ENCODE peak calls at places on chromosomes 11 and 22, in ten cellular contexts. L is heart left ventricle, Q is lower leg skin, Y is AG10803, C is brain microvascular endothelial cell, F is foreskin fibroblast, W is fibroblast of lung, U is GM23338, B is neural progenitor cell, S is body of pancreas. V is an unnamed sample.

GRCh38 chr11:76601272-76601671 is 69.3 kb downstream of the LRRC32 start:
- DNase-seq in U (no peak), B (no peak), S (no peak), Y (no peak), L (no peak), C (no peak), Q (peak), F (no peak), W (no peak), V (no peak)

GRCh38 chr11:111186308-111186967 is 59.1 kb upstream of the POU2AF2 start:
- DNase-seq in S (no peak), U (no peak), Q (no peak), W (no peak), B (no peak), Y (no peak), C (no peak), L (no peak), F (no peak), V (no peak)

GRCh38 chr11:125470355-125470754 is 25.7 kb downstream of the FEZ1 start:
- DNase-seq in W (no peak), U (no peak), Y (no peak), F (no peak), L (no peak), Q (no peak), S (no peak), B (no peak), C (no peak), V (no peak)

GRCh38 chr11:56843816-56844215 is 95.3 kb upstream of the OR9G4 start:
- DNase-seq in U (no peak), W (no peak), C (no peak), S (no peak), L (no peak), F (no peak), B (no peak), Y (no peak), Q (no peak), V (no peak)

GRCh38 chr11:75481602-75482309 is 44.0 kb downstream of the GDPD5 start:
- DNase-seq in Q (no peak), U (no peak), S (no peak), Y (no peak), C (no peak), L (no peak), F (no peak), W (no peak), B (no peak), V (no peak)

GRCh38 chr22:36819112-36819511 is 2.3 kb upstream of the PVALB start:
- DNase-seq in B (no peak), C (no peak), Y (no peak), L (no peak), U (peak), W (no peak), F (no peak), S (no peak), Q (no peak), V (no peak)

GRCh38 chr11:64007629-64008282 is 21.5 kb downstream of the OTUB1 start:
- DNase-seq in F (peak), C (no peak), Y (no peak), U (peak), B (peak), L (peak), W (peak), Q (peak), S (peak), V (peak)

GRCh38 chr22:37028692-37029674 is 9.4 kb downstream of the MPST start:
- DNase-seq in S (no peak), U (no peak), Y (no peak), F (no peak), W (no peak), Q (no peak), C (no peak), B (no peak), L (no peak), V (no peak)

GRCh38 chr11:64219354-64219684 is 6.7 kb downstream of the TRPT1 start:
- DNase-seq in Y (no peak), U (no peak), F (no peak), W (no peak), S (no peak), Q (no peak), B (no peak), C (no peak), L (no peak), V (no peak)

GRCh38 chr22:25232301-25232700 is 12.9 kb downstream of the CRYBB2 start:
- DNase-seq in B (no peak), F (peak), C (no peak), L (no peak), U (no peak), W (peak), Q (no peak), Y (peak), S (no peak), V (no peak)

GRCh38 chr11:43547900-43548381 is 132.6 kb upstream of the HSD17B12 start:
- DNase-seq in W (peak), Q (no peak), S (peak), Y (peak), L (peak), U (peak), F (peak), B (peak), C (no peak), V (no peak)

GRCh38 chr11:60363542-60364525 is 14.5 kb upstream of the MS4A7 start:
- DNase-seq in W (peak), C (peak), Q (peak), Y (peak), F (peak), U (peak), L (peak), B (peak), S (peak), V (peak)

GRCh38 chr11:64319421-64319761 is 1.5 kb downstream of the PRDX5 start:
- DNase-seq in Q (no peak), U (no peak), B (no peak), S (no peak), F (no peak), W (no peak), L (no peak), C (no peak), Y (peak), V (no peak)

GRCh38 chr22:36184433-36185035 is 17.1 kb downstream of the APOL4 start:
- DNase-seq in B (no peak), F (peak), U (no peak), S (no peak), Q (no peak), W (peak), C (no peak), Y (peak), L (no peak), V (no peak)

GRCh38 chr22:46105494-46106278 is 44.6 kb upstream of the PPARA start:
- DNase-seq in C (peak), Q (no peak), Y (peak), U (no peak), F (peak), S (peak), B (no peak), L (no peak), W (peak), V (no peak)

GRCh38 chr11:19018901-19019300 is 41.6 kb downstream of the MRGPRX2 start:
- DNase-seq in W (no peak), Q (no peak), B (peak), L (no peak), Y (no peak), F (no peak), U (peak), C (no peak), S (no peak), V (no peak)

GRCh38 chr11:128480066-128480465 is 107.3 kb downstream of the ETS1 start:
- DNase-seq in Y (no peak), W (no peak), S (no peak), U (no peak), F (no peak), L (no peak), C (no peak), Q (no peak), B (no peak), V (no peak)

GRCh38 chr11:134372961-134373360 is 39.1 kb downstream of the B3GAT1 start:
- DNase-seq in Y (no peak), U (no peak), W (no peak), C (no peak), Q (no peak), L (no peak), F (no peak), S (no peak), B (peak), V (no peak)

GRCh38 chr11:96760815-96761214 is 371.0 kb downstream of the JRKL start:
- DNase-seq in W (no peak), F (no peak), Y (peak), B (no peak), U (no peak), C (no peak), L (no peak), Q (no peak), S (no peak), V (no peak)

GRCh38 chr11:125300791-125301218 is 136.3 kb downstream of the PKNOX2 start:
- DNase-seq in U (no peak), L (no peak), B (no peak), Q (peak), F (peak), S (peak), C (peak), Y (peak), W (peak), V (no peak)

GRCh38 chr11:65016705-65017104 is 2.7 kb downstream of the ARL2 start:
- DNase-seq in F (no peak), W (no peak), S (no peak), B (no peak), C (no peak), Q (no peak), Y (no peak), U (peak), L (no peak), V (no peak)

DNA sequence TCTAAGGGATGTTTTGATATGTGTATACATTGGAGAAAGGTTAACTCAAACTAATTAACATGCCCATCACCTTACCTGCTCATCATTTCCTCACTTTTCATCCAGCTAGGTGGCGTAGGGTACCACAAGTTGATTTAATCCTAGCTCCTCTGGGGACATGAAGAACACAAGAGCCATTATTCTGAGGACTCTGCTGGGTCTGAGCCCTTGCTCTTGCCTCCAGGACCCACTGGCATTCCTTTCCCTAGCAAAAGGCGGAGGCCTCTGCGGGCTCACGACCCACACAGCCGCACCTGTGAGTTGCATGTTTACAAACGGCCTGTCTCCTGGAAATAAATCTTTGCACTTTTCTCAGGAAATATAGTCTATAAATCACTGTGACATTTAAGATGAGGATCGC is 871.9 kb downstream of the TBC1D22A start:
- DNase-seq in B (peak), L (no peak), U (no peak), F (no peak), S (no peak), Q (no peak), C (no peak), W (no peak), Y (no peak), V (no peak)
- TF ChIP-seq CTCF in B (peak), L (no peak), U (no peak), F (no peak), S (no peak), Q (no peak), C (no peak), W (no peak), Y (no peak), V (no peak)

DNA sequence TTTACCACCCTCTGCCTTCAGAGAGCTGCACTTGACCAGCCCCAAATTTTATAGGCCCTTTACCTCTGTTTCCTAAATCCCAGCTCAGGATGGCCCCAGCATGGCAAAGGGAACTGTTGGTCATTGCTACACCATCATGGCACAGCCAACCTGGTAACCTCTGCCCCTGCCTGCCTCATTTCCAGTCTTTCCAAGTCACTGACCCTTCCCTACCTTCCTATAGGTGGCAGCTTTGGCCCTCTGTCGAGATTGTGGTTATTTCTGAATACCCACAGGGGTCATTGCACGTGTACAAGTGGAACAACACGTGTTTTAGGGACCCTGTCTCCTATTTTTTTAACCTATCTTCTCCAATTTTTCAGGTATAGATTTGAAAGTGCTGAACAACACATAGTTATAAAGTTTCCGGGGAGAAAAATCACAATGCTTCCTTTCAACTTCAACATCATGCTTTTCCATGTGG is 2.8 kb downstream of the GALNT18 start:
- DNase-seq in L (no peak), S (no peak), F (no peak), U (peak), C (no peak), Y (no peak), Q (no peak), B (peak), W (no peak), V (no peak)
- H3K4me3 ChIP-seq in L (peak), S (no peak), F (no peak), U (peak), C (no peak), Y (no peak), Q (no peak), B (no peak), W (no peak), V (no peak)

GRCh38 chr11:105856954-105857353 is 165.1 kb downstream of the MSANTD4 start:
- DNase-seq in S (no peak), B (no peak), W (no peak), Q (no peak), F (no peak), C (no peak), U (no peak), L (no peak), Y (no peak), V (no peak)

GRCh38 chr11:105862736-105863367 is 159.2 kb downstream of the MSANTD4 start:
- DNase-seq in W (peak), B (peak), Y (peak), F (peak), S (no peak), C (peak), U (peak), L (no peak), Q (no peak), V (no peak)

GRCh38 chr11:105860105-105860504 is 161.9 kb downstream of the MSANTD4 start:
- DNase-seq in S (no peak), W (no peak), C (no peak), L (no peak), Y (no peak), Q (no peak), F (no peak), B (no peak), U (no peak), V (no peak)

DNA sequence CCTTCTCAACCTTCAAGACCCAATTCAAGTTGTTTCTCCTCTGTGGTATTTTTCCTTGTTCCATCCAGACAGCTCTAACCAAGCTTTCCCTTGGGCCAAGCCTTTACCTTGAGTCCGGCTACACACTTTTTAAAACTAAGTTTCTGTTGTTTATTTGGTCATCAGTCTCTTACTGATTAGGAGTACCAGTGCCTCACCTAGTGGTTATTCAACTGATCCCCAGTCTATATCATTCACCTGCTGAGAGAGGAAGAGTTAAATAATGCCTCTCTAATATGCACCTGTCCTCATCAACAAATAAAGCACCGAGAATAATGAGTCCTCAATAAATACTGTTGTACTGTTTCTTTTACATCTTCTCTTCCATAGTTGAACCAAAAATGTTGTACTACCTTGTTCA is 160.8 kb downstream of the MSANTD4 start:
- DNase-seq in Y (no peak), W (peak), B (no peak), S (no peak), U (peak), L (no peak), C (no peak), Q (no peak), F (peak), V (no peak)
- TF ChIP-seq CTCF in Y (no peak), W (peak), B (peak), S (no peak), U (peak), L (no peak), C (peak), Q (no peak), F (no peak), V (no peak)

DNA sequence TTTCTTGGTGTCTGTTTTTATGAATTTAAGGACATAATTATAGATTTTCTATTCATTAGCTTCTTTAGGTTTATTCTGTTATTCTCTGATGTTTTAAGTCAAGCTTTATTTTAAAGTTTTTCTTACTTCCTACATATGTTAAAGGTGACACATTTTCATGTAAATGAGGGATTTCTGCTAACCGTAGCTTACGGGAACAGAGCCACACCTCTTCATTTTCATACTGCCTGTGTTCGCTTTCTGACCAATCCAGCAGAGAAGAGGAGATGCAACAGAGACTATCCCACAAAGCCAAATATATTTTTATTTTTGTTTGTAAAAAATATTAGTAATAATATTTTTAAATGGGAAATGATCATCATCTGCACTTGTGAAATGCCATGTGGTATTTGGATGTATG is 774.1 kb downstream of the BRD1 start:
- DNase-seq in Q (no peak), F (no peak), Y (no peak), W (no peak), S (no peak), C (no peak), L (no peak), U (no peak), B (no peak), V (no peak)
- H3K4me3 ChIP-seq in Q (no peak), F (no peak), Y (no peak), W (no peak), S (no peak), C (no peak), L (no peak), U (no peak), B (no peak), V (no peak)

DNA sequence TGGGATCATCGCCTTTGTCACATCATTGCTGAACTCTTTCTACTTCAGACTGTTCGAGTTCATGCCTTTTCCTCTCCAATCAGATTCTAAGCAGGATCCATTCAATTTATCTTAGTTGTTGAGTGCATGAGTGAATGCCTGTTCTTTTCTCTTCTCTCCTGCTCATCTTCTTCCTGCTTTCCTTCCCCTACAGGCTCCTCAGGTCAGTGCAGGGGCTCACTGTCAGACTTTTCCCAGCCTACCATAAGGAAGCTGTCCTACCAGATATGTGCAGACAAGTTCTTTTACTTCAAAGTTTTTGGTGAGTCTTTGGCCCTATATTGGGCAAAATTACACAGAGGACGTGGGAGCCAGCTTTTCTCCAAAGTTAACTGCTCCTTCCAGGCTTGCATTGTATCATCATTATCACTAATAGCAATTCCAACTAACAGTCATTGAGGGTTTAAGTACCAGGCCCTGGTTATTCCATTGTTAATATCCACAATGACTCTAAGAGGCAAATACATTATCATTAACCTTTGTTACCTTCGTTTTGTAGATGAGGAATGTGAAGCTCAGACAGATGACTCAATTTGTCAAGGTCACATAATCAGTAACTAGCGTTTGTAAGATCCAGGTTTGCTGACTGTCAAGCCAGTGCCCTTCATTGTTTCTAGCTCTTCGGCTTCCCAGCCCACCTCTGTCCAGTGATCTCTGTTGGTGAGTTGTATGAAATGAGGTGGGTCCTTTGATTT is 30.4 kb downstream of the OR6Q1 start:
- DNase-seq in Q (no peak), L (no peak), C (no peak), B (peak), U (peak), S (no peak), F (no peak), W (no peak), Y (peak), V (no peak)
- TF ChIP-seq CTCF in Q (no peak), L (no peak), C (peak), B (peak), U (peak), S (no peak), F (no peak), W (peak), Y (peak), V (no peak)

DNA sequence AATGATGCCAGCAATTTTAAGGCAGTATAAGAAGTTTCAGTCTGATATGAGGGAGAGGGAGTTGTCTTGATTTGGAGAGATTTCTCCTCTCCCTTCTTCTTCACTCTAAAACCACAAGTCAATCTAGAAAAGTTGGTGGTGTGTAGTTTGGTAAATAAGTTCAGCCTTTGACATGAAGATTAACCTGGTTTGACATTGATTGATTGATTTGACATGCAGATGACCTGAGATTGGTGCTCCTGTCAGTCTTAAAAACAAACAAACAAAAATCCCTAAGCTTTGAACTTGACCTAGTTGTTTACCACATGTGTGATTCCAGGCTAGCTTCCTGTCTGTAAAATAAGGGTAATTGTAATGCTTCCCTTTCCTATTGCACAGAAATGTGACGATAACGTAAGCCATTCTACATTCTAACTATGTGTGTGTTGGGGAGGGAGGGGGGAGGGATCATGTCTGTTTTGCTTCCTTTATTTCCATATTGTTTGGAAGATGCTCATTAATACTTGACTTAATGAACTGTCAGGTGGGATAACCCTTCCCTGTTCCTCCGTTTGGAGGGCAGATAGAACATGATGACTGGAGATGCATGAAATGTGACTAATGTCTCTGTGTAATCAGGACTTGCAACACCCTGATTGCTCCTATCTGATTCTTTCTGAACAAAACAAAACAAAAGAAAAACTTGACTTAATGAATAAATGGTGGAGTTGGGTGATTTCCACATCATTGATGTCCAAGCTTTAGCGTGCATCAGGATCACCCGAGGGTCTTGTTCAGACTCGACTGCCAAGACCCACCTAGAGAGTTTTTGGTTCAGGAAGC is 106.0 kb upstream of the CLMP start:
- DNase-seq in B (no peak), U (no peak), S (no peak), F (peak), Y (no peak), C (no peak), Q (no peak), W (peak), L (no peak), V (no peak)
- H3K4me3 ChIP-seq in B (no peak), U (peak), S (no peak), F (peak), Y (peak), C (peak), Q (no peak), W (peak), L (peak), V (no peak)